ENCODE peak calls at places on chromosome X, in seven cellular contexts. One of them, this sample, is unnamed.

GRCh38 chrX:67207912-67208311 is 335.9 kb upstream of the AR start:
- DNase-seq in IMR-90: no peak
- DNase-seq in neuronal stem cell: no peak
- DNase-seq in mesenchymal stem cell: no peak
- DNase-seq in H9: no peak
- DNase-seq in H1: no peak
- DNase-seq in trophoblast cell: no peak
- DNase-seq in this sample: no peak

GRCh38 chrX:118153270-118153669 is 36.7 kb upstream of the KLHL13 start:
- DNase-seq in IMR-90: no peak
- DNase-seq in neuronal stem cell: no peak
- DNase-seq in mesenchymal stem cell: no peak
- DNase-seq in H9: no peak
- DNase-seq in H1: no peak
- DNase-seq in trophoblast cell: no peak
- DNase-seq in this sample: no peak

GRCh38 chrX:148333989-148334388 is 166.4 kb upstream of the AFF2 start:
- DNase-seq in IMR-90: no peak
- DNase-seq in neuronal stem cell: no peak
- DNase-seq in mesenchymal stem cell: no peak
- DNase-seq in H9: no peak
- DNase-seq in H1: no peak
- DNase-seq in trophoblast cell: no peak
- DNase-seq in this sample: no peak

GRCh38 chrX:3713937-3714434 is 537 bp upstream of the PRKX start:
- DNase-seq in IMR-90: no peak
- DNase-seq in neuronal stem cell: no peak
- DNase-seq in mesenchymal stem cell: no peak
- DNase-seq in H9: peak
- DNase-seq in H1: peak
- DNase-seq in trophoblast cell: peak
- DNase-seq in this sample: peak

GRCh38 chrX:22666441-22666840 is 333.3 kb upstream of the DDX53 start:
- DNase-seq in IMR-90: peak
- DNase-seq in neuronal stem cell: no peak
- DNase-seq in mesenchymal stem cell: peak
- DNase-seq in H9: peak
- DNase-seq in H1: peak
- DNase-seq in trophoblast cell: peak
- DNase-seq in this sample: peak

GRCh38 chrX:110944323-110944761 is 148.7 kb upstream of the CHRDL1 start:
- DNase-seq in IMR-90: no peak
- DNase-seq in neuronal stem cell: peak
- DNase-seq in mesenchymal stem cell: no peak
- DNase-seq in H9: peak
- DNase-seq in H1: peak
- DNase-seq in trophoblast cell: no peak
- DNase-seq in this sample: peak

GRCh38 chrX:46260502-46260901 is 284.7 kb downstream of the ZNF674 start:
- DNase-seq in IMR-90: no peak
- DNase-seq in neuronal stem cell: no peak
- DNase-seq in mesenchymal stem cell: no peak
- DNase-seq in H9: no peak
- DNase-seq in H1: no peak
- DNase-seq in trophoblast cell: peak
- DNase-seq in this sample: peak

GRCh38 chrX:21943460-21944135 is 3.1 kb downstream of the SMS start:
- DNase-seq in IMR-90: peak
- DNase-seq in neuronal stem cell: no peak
- DNase-seq in mesenchymal stem cell: peak
- DNase-seq in H9: peak
- DNase-seq in H1: no peak
- DNase-seq in trophoblast cell: no peak
- DNase-seq in this sample: no peak

GRCh38 chrX:108022491-108023089 is 22.3 kb upstream of the VSIG1 start:
- DNase-seq in IMR-90: peak
- DNase-seq in neuronal stem cell: no peak
- DNase-seq in mesenchymal stem cell: no peak
- DNase-seq in H9: no peak
- DNase-seq in H1: no peak
- DNase-seq in trophoblast cell: no peak
- DNase-seq in this sample: no peak

GRCh38 chrX:2694868-2695267 is 3.8 kb downstream of the CD99 start:
- DNase-seq in IMR-90: no peak
- DNase-seq in neuronal stem cell: no peak
- DNase-seq in mesenchymal stem cell: peak
- DNase-seq in H9: no peak
- DNase-seq in H1: no peak
- DNase-seq in trophoblast cell: no peak
- DNase-seq in this sample: no peak

GRCh38 chrX:24372021-24372763 is 11.8 kb downstream of the SUPT20HL1 start:
- DNase-seq in IMR-90: no peak
- DNase-seq in neuronal stem cell: peak
- DNase-seq in mesenchymal stem cell: no peak
- DNase-seq in H9: no peak
- DNase-seq in H1: no peak
- DNase-seq in trophoblast cell: no peak
- DNase-seq in this sample: peak

GRCh38 chrX:112668476-112669404 is 11.0 kb downstream of the LHFPL1 start:
- DNase-seq in IMR-90: no peak
- DNase-seq in neuronal stem cell: no peak
- DNase-seq in mesenchymal stem cell: no peak
- DNase-seq in H9: peak
- DNase-seq in H1: no peak
- DNase-seq in trophoblast cell: no peak
- DNase-seq in this sample: no peak

GRCh38 chrX:13330446-13330845 is 10.6 kb upstream of the ATXN3L start:
- DNase-seq in IMR-90: no peak
- DNase-seq in neuronal stem cell: no peak
- DNase-seq in mesenchymal stem cell: no peak
- DNase-seq in H9: no peak
- DNase-seq in H1: no peak
- DNase-seq in trophoblast cell: no peak
- DNase-seq in this sample: no peak

GRCh38 chrX:31233941-31234496 is 162.2 kb upstream of the FTHL17 start:
- DNase-seq in IMR-90: no peak
- DNase-seq in neuronal stem cell: no peak
- DNase-seq in mesenchymal stem cell: no peak
- DNase-seq in H9: peak
- DNase-seq in H1: no peak
- DNase-seq in trophoblast cell: no peak
- DNase-seq in this sample: no peak

GRCh38 chrX:130715299-130715698 is 187.7 kb downstream of the ENOX2 start:
- DNase-seq in IMR-90: peak
- DNase-seq in neuronal stem cell: no peak
- DNase-seq in mesenchymal stem cell: no peak
- DNase-seq in H9: no peak
- DNase-seq in H1: no peak
- DNase-seq in trophoblast cell: no peak
- DNase-seq in this sample: no peak

GRCh38 chrX:32483534-32484136 is 727.7 kb downstream of the DMD start:
- DNase-seq in IMR-90: no peak
- DNase-seq in neuronal stem cell: no peak
- DNase-seq in mesenchymal stem cell: no peak
- DNase-seq in H9: no peak
- DNase-seq in H1: no peak
- DNase-seq in trophoblast cell: peak
- DNase-seq in this sample: peak

GRCh38 chrX:18810416-18810815 is 103.0 kb downstream of the PPEF1 start:
- DNase-seq in IMR-90: no peak
- DNase-seq in neuronal stem cell: no peak
- DNase-seq in mesenchymal stem cell: no peak
- DNase-seq in H9: no peak
- DNase-seq in H1: no peak
- DNase-seq in trophoblast cell: peak
- DNase-seq in this sample: no peak

GRCh38 chrX:129606918-129607317 is 47.8 kb downstream of the APLN start:
- DNase-seq in IMR-90: peak
- DNase-seq in neuronal stem cell: peak
- DNase-seq in mesenchymal stem cell: peak
- DNase-seq in H9: no peak
- DNase-seq in H1: peak
- DNase-seq in trophoblast cell: peak
- DNase-seq in this sample: peak

GRCh38 chrX:63506320-63506719 is 155.2 kb upstream of the SPIN4 start:
- DNase-seq in IMR-90: peak
- DNase-seq in neuronal stem cell: no peak
- DNase-seq in mesenchymal stem cell: peak
- DNase-seq in H9: no peak
- DNase-seq in H1: no peak
- DNase-seq in trophoblast cell: peak
- DNase-seq in this sample: peak

GRCh38 chrX:152131525-152131924 is 6.9 kb downstream of the MAGEA10 start:
- DNase-seq in IMR-90: no peak
- DNase-seq in neuronal stem cell: no peak
- DNase-seq in mesenchymal stem cell: no peak
- DNase-seq in H9: no peak
- DNase-seq in H1: no peak
- DNase-seq in trophoblast cell: no peak
- DNase-seq in this sample: no peak

GRCh38 chrX:155112171-155112570 is 40.9 kb downstream of the BRCC3 start:
- DNase-seq in IMR-90: peak
- DNase-seq in neuronal stem cell: no peak
- DNase-seq in mesenchymal stem cell: no peak
- DNase-seq in H9: no peak
- DNase-seq in H1: no peak
- DNase-seq in trophoblast cell: no peak
- DNase-seq in this sample: no peak

GRCh38 chrX:24166078-24166477 is 16.5 kb downstream of the ZFX start:
- DNase-seq in IMR-90: no peak
- DNase-seq in neuronal stem cell: no peak
- DNase-seq in mesenchymal stem cell: no peak
- DNase-seq in H9: no peak
- DNase-seq in H1: no peak
- DNase-seq in trophoblast cell: no peak
- DNase-seq in this sample: no peak

GRCh38 chrX:51421972-51422371 is 74.4 kb downstream of the NUDT11 start:
- DNase-seq in IMR-90: no peak
- DNase-seq in neuronal stem cell: no peak
- DNase-seq in mesenchymal stem cell: no peak
- DNase-seq in H9: no peak
- DNase-seq in H1: no peak
- DNase-seq in trophoblast cell: no peak
- DNase-seq in this sample: no peak

GRCh38 chrX:151710457-151710856 is 5.4 kb upstream of the FATE1 start:
- DNase-seq in IMR-90: no peak
- DNase-seq in neuronal stem cell: no peak
- DNase-seq in mesenchymal stem cell: no peak
- DNase-seq in H9: no peak
- DNase-seq in H1: no peak
- DNase-seq in trophoblast cell: no peak
- DNase-seq in this sample: no peak

GRCh38 chrX:131729295-131729694 is 185.4 kb downstream of the OR13H1 start:
- DNase-seq in IMR-90: peak
- DNase-seq in neuronal stem cell: no peak
- DNase-seq in mesenchymal stem cell: no peak
- DNase-seq in H9: no peak
- DNase-seq in H1: no peak
- DNase-seq in trophoblast cell: peak
- DNase-seq in this sample: no peak

GRCh38 chrX:53262918-53263394 is 18.4 kb downstream of the IQSEC2 start:
- DNase-seq in IMR-90: peak
- DNase-seq in neuronal stem cell: no peak
- DNase-seq in mesenchymal stem cell: peak
- DNase-seq in H9: no peak
- DNase-seq in H1: no peak
- DNase-seq in trophoblast cell: peak
- DNase-seq in this sample: no peak

GRCh38 chrX:23035493-23035892 is 35.7 kb downstream of the DDX53 start:
- DNase-seq in IMR-90: no peak
- DNase-seq in neuronal stem cell: no peak
- DNase-seq in mesenchymal stem cell: no peak
- DNase-seq in H9: peak
- DNase-seq in H1: no peak
- DNase-seq in trophoblast cell: no peak
- DNase-seq in this sample: peak

GRCh38 chrX:67555578-67556203 is 11.9 kb downstream of the AR start:
- DNase-seq in IMR-90: peak
- DNase-seq in neuronal stem cell: no peak
- DNase-seq in mesenchymal stem cell: peak
- DNase-seq in H9: peak
- DNase-seq in H1: peak
- DNase-seq in trophoblast cell: peak
- DNase-seq in this sample: peak

GRCh38 chrX:26670521-26670920 is 454.6 kb downstream of the MAGEB5 start:
- DNase-seq in IMR-90: no peak
- DNase-seq in neuronal stem cell: no peak
- DNase-seq in mesenchymal stem cell: no peak
- DNase-seq in H9: no peak
- DNase-seq in H1: no peak
- DNase-seq in trophoblast cell: no peak
- DNase-seq in this sample: no peak
- H3K4ac ChIP-seq in IMR-90: no peak
- H3K4ac ChIP-seq in neuronal stem cell: no peak
- H3K4ac ChIP-seq in mesenchymal stem cell: no peak
- H3K4ac ChIP-seq in H9: no peak
- H3K4ac ChIP-seq in H1: no peak
- H3K4ac ChIP-seq in trophoblast cell: no peak
- H3K4ac ChIP-seq in this sample: no peak

GRCh38 chrX:41351923-41352322 is 18.0 kb downstream of the DDX3X start:
- DNase-seq in IMR-90: peak
- DNase-seq in neuronal stem cell: no peak
- DNase-seq in mesenchymal stem cell: peak
- DNase-seq in H9: no peak
- DNase-seq in H1: no peak
- DNase-seq in trophoblast cell: peak
- DNase-seq in this sample: no peak
- H3K4ac ChIP-seq in IMR-90: no peak
- H3K4ac ChIP-seq in neuronal stem cell: no peak
- H3K4ac ChIP-seq in mesenchymal stem cell: no peak
- H3K4ac ChIP-seq in H9: no peak
- H3K4ac ChIP-seq in H1: no peak
- H3K4ac ChIP-seq in trophoblast cell: no peak
- H3K4ac ChIP-seq in this sample: no peak

GRCh38 chrX:138492371-138492770 is 219.1 kb downstream of the FGF13 start:
- DNase-seq in IMR-90: no peak
- DNase-seq in neuronal stem cell: no peak
- DNase-seq in mesenchymal stem cell: no peak
- DNase-seq in H9: no peak
- DNase-seq in H1: no peak
- DNase-seq in trophoblast cell: no peak
- DNase-seq in this sample: no peak
- H3K4ac ChIP-seq in IMR-90: no peak
- H3K4ac ChIP-seq in neuronal stem cell: no peak
- H3K4ac ChIP-seq in mesenchymal stem cell: no peak
- H3K4ac ChIP-seq in H9: no peak
- H3K4ac ChIP-seq in H1: no peak
- H3K4ac ChIP-seq in trophoblast cell: no peak
- H3K4ac ChIP-seq in this sample: no peak

GRCh38 chrX:109840585-109840984 is 107.5 kb upstream of the ACSL4 start:
- DNase-seq in IMR-90: peak
- DNase-seq in neuronal stem cell: no peak
- DNase-seq in mesenchymal stem cell: peak
- DNase-seq in H9: no peak
- DNase-seq in H1: no peak
- DNase-seq in trophoblast cell: peak
- DNase-seq in this sample: peak
- H3K4ac ChIP-seq in IMR-90: peak
- H3K4ac ChIP-seq in neuronal stem cell: no peak
- H3K4ac ChIP-seq in mesenchymal stem cell: no peak
- H3K4ac ChIP-seq in H9: no peak
- H3K4ac ChIP-seq in H1: no peak
- H3K4ac ChIP-seq in trophoblast cell: no peak
- H3K4ac ChIP-seq in this sample: no peak